ENCODE peak calls at places on chromosomes 13 and 19, in five cellular contexts. Y, O, I, Q and K are unnamed samples.
A peak's percentile ranks its signal among the peaks of the same experiment; 100 is the strongest.

GRCh38 chr13:19572280-19572679 is 10.9 kb upstream of the TPTE2 start:
- DNase-seq in I (no peak), Q (no peak), Y (no peak), O (no peak), K (no peak)

GRCh38 chr19:44574201-44574950 is 39.0 kb upstream of the IGSF23 start:
- DNase-seq in I (no peak), Y (no peak), O (no peak), Q (no peak), K (no peak)

GRCh38 chr19:45322311-45322710 is 364 bp downstream of the CKM start:
- DNase-seq in I (no peak), Q (no peak), Y (no peak), O (no peak), K (no peak)

GRCh38 chr13:59394526-59394925 is 769.2 kb downstream of the DIAPH3 start:
- DNase-seq in I (no peak), O (no peak), Y (no peak), Q (no peak), K (no peak)

GRCh38 chr19:11881151-11881800 is 6.3 kb upstream of the ZNF69 start:
- DNase-seq in I (no peak), Y (peak; percentile 17), O (peak; percentile 66), Q (no peak), K (peak; percentile 56)

GRCh38 chr13:36814465-36814864 is 4.6 kb upstream of the RFXAP start:
- DNase-seq in O (no peak), Q (no peak), I (no peak), Y (no peak), K (no peak)

GRCh38 chr13:108700421-108701170 is 71.2 kb downstream of the MYO16 start:
- DNase-seq in I (no peak), Y (no peak), O (no peak), Q (no peak), K (no peak)

GRCh38 chr13:59356607-59357006 is 807.1 kb downstream of the DIAPH3 start:
- DNase-seq in I (no peak), Q (no peak), O (peak; percentile 70), Y (no peak), K (no peak)

GRCh38 chr19:55245236-55245904 is 13.4 kb downstream of the PPP6R1 start:
- DNase-seq in I (no peak), Q (no peak), Y (no peak), O (no peak), K (no peak)

GRCh38 chr13:23707674-23708073 is 137.5 kb downstream of the TNFRSF19 start:
- DNase-seq in Q (no peak), Y (no peak), I (no peak), O (no peak), K (no peak)

GRCh38 chr13:52085416-52085815 is 43.5 kb downstream of the NEK5 start:
- DNase-seq in Q (no peak), Y (no peak), I (no peak), O (no peak), K (no peak)

GRCh38 chr19:28633223-28634030 is 579.5 kb downstream of the UQCRFS1 start:
- DNase-seq in O (no peak), I (no peak), Y (no peak), Q (no peak), K (no peak)

GRCh38 chr13:67033170-67033569 is 197.0 kb downstream of the PCDH9 start:
- DNase-seq in Y (no peak), I (no peak), Q (no peak), O (no peak), K (no peak)

GRCh38 chr19:16886305-16886880 is 2.4 kb upstream of the F2RL3 start:
- DNase-seq in Y (no peak), Q (no peak), I (no peak), O (no peak), K (no peak)

GRCh38 chr13:111491021-111491420 is 170.6 kb downstream of the TEX29 start:
- DNase-seq in I (no peak), Q (no peak), Y (no peak), O (no peak), K (no peak)

GRCh38 chr13:28558126-28558525 is 63.2 kb upstream of the FLT1 start:
- DNase-seq in I (no peak), O (no peak), Y (no peak), Q (no peak), K (no peak)

GRCh38 chr19:30069535-30070197 is 127.6 kb downstream of the URI1 start:
- DNase-seq in I (no peak), O (peak; percentile 31), Y (no peak), Q (no peak), K (no peak)

GRCh38 chr13:86095351-86095750 is 296.1 kb upstream of the SLITRK6 start:
- DNase-seq in Y (no peak), I (no peak), Q (no peak), O (no peak), K (no peak)

GRCh38 chr13:107203146-107203847 is 635.4 kb upstream of the ARGLU1 start:
- DNase-seq in Y (no peak), I (no peak), O (no peak), Q (no peak), K (no peak)

GRCh38 chr13:22278336-22278929 is 607.6 kb downstream of the FGF9 start:
- DNase-seq in O (peak; percentile 66), Q (no peak), I (no peak), Y (peak; percentile 24), K (peak; percentile 56)

GRCh38 chr13:97141564-97142005 is 80.5 kb upstream of the MBNL2 start:
- DNase-seq in I (no peak), O (no peak), Y (no peak), Q (no peak), K (no peak)

GRCh38 chr19:4086336-4086953 is 19.7 kb upstream of the ZBTB7A start:
- DNase-seq in I (no peak), Y (no peak), O (no peak), Q (no peak), K (no peak)

GRCh38 chr19:890831-891230 is 2.2 kb downstream of the MED16 start:
- DNase-seq in Y (no peak), O (no peak), I (no peak), Q (no peak), K (no peak)

GRCh38 chr13:42279080-42279479 is 7.1 kb downstream of the AKAP11 start:
- DNase-seq in O (no peak), Q (no peak), I (no peak), Y (no peak), K (no peak)

GRCh38 chr13:31105856-31106255 is 55.8 kb downstream of the HSPH1 start:
- DNase-seq in Q (no peak), I (no peak), O (no peak), Y (no peak), K (no peak)

GRCh38 chr13:111239754-111240670 is 80.4 kb upstream of the TEX29 start:
- DNase-seq in O (no peak), Y (no peak), Q (no peak), I (no peak), K (no peak)

GRCh38 chr19:32450217-32450616 is 44.6 kb downstream of the DPY19L3 start:
- DNase-seq in Y (no peak), I (no peak), Q (no peak), O (no peak), K (no peak)

GRCh38 chr19:35219008-35219407 is 9.5 kb downstream of the FAM187B start:
- DNase-seq in Q (no peak), Y (no peak), O (no peak), I (no peak), K (no peak)
- H3K27ac ChIP-seq in Q (no peak overlapping the region), Y (no peak overlapping the region), O (no peak overlapping the region), I (no peak overlapping the region), K (no peak overlapping the region)

GRCh38 chr13:102620512-102620911 is 23.7 kb downstream of the TPP2 start:
- DNase-seq in O (no peak), Q (no peak), Y (no peak), I (no peak), K (no peak)

DNA sequence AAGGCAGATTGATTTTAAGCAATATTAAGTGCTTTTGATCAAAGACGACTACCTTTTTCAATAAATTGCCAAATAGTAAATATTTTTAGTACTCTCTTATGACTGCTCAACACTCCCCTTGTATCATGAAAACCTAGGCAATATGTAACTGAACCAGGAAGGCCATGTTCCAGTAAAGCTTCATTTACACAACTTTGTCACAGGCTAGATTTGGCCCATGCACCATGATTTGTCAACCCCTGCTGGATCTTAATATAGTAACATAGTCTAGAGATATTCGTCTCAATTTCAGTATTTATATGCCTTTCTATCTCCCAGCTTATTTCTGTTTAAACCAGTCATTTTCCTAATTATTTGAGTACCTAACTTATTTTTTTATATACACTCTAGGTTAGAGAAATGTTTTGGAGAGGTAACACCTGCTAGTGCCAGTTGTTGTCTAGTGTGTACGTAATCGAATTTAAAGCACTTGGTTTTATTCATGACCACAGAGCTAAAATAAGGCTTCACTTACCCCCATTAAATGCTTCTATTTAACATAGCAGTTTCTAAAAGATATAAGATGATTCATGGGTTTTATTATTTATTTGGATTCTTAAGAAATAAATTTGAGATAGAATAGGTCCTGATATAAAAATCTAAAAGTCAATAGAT is 21.0 kb downstream of the TPP2 start:
- DNase-seq in O (no peak), Q (no peak), I (no peak), Y (no peak), K (no peak)
- H3K4me3 ChIP-seq in O (no peak overlapping the region), Q (no peak overlapping the region), I (no peak overlapping the region), Y (no peak overlapping the region), K (no peak overlapping the region)

GRCh38 chr19:2035590-2035991 is 15.5 kb downstream of the MKNK2 start:
- DNase-seq in Q (no peak), Y (no peak), I (no peak), O (no peak), K (no peak)

GRCh38 chr19:2033825-2034159 is 17.3 kb downstream of the MKNK2 start:
- DNase-seq in O (no peak), Y (no peak), I (no peak), Q (no peak), K (no peak)

GRCh38 chr19:2036424-2036823 is 14.6 kb downstream of the MKNK2 start:
- DNase-seq in Q (no peak), O (no peak), I (no peak), Y (no peak), K (no peak)

GRCh38 chr19:2033115-2033824 is 17.8 kb upstream of the BTBD2 start:
- DNase-seq in Q (no peak), I (no peak), Y (no peak), O (no peak), K (no peak)

DNA sequence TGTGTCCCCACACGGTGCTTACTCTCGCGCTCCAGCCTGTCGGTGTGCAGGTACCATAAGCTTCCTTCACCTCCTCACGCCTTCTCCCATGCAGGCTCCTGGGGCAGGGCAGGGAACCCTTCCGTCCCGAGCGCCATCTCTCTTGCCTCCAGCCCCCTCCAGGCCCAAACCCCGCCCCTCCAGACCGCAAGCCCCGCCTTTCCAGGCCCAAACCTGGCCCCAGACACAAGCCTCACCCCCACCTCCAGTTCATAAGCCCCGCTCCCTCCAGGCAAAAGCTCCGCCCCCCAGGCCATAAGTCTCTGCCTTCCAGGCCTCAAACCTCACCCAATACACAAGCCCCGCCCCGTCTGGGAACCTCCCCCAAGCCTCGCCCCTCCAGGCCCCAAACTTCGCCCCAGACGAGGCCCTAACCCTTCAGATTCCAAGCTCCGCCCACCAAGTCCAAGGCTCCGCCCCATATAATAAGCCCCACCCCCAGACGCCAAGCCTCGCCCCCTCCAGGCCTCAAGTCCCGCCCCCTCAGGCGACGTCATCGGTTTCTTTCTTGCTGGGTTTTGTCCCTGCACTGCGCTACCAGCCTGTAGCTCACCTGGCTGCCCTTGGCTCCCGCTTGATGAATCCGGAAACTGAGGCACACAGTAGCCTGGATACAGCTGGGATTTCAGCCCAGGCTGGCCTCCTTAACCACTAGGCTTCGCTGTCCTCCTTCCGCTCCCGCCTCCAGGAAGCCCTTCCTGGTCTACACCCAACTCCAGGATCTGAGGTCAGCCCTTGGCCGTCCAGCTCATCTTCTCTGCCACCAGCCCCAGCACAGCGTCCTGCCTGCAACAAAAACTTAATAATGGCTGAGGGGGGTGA is 16.1 kb downstream of the MKNK2 start:
- DNase-seq in O (peak; percentile 70), I (no peak), Q (no peak), Y (peak; percentile 58), K (peak; percentile 55)
- H3K27ac ChIP-seq in O (peak overlapping the region; percentile 4), I (no peak overlapping the region), Q (no peak overlapping the region), Y (no peak overlapping the region), K (no peak overlapping the region)

GRCh38 chr13:113820813-113821651 is 42.8 kb downstream of the GAS6 start:
- DNase-seq in Q (peak; percentile 33), I (no peak), Y (no peak), O (no peak), K (no peak)
- H3K4me3 ChIP-seq in Q (peak overlapping the region; percentile 19), I (peak overlapping the region; percentile 51), Y (no peak overlapping the region), O (no peak overlapping the region), K (no peak overlapping the region)